ENCODE peak calls at places on chromosome 1, in nine cellular contexts. W, L, G, M, X, R, U, J and V are unnamed samples.

GRCh38 chr1:157156058-157156541 is 17.9 kb upstream of the ETV3 start:
- DNase-seq in W (peak; percentile 71), L (peak; percentile 60), G (peak; percentile 73), M (peak; percentile 67), X (peak; percentile 62), R (peak; percentile 74), U (peak; percentile 93), J (peak; percentile 53), V (peak; percentile 86)

GRCh38 chr1:218058730-218059129 is 226.4 kb upstream of the RRP15 start:
- DNase-seq in W (no peak), L (no peak), G (no peak), M (no peak), X (no peak), R (no peak), U (no peak), J (no peak), V (no peak)

GRCh38 chr1:155070721-155071556 is 7.4 kb downstream of the EFNA4 start:
- DNase-seq in W (peak; percentile 77), L (no peak), G (peak; percentile 72), M (peak; percentile 70), X (no peak), R (peak; percentile 91), U (peak; percentile 94), J (peak; percentile 53), V (peak; percentile 90)

GRCh38 chr1:221663321-221663720 is 78.6 kb downstream of the DUSP10 start:
- DNase-seq in W (peak; percentile 44), L (no peak), G (no peak), M (peak; percentile 59), X (no peak), R (no peak), U (no peak), J (peak; percentile 11), V (no peak)

GRCh38 chr1:39622427-39622826 is 17.0 kb downstream of the HEYL start:
- DNase-seq in W (no peak), L (no peak), G (no peak), M (no peak), X (no peak), R (no peak), U (no peak), J (no peak), V (no peak)

GRCh38 chr1:166977951-166978350 is 2.6 kb upstream of the ILDR2 start:
- DNase-seq in W (no peak), L (no peak), G (no peak), M (no peak), X (no peak), R (no peak), U (no peak), J (no peak), V (no peak)

GRCh38 chr1:34086561-34086960 is 78.5 kb downstream of the CSMD2 start:
- DNase-seq in W (no peak), L (no peak), G (no peak), M (no peak), X (no peak), R (no peak), U (no peak), J (no peak), V (no peak)

GRCh38 chr1:59455206-59455605 is 158.3 kb downstream of the FGGY start:
- DNase-seq in W (peak; percentile 50), L (no peak), G (no peak), M (peak; percentile 74), X (peak; percentile 8), R (no peak), U (no peak), J (peak; percentile 32), V (no peak)

GRCh38 chr1:219432191-219432606 is 180.7 kb downstream of the ZC3H11B start:
- DNase-seq in W (no peak), L (no peak), G (no peak), M (no peak), X (no peak), R (no peak), U (no peak), J (no peak), V (no peak)

GRCh38 chr1:14672030-14672429 is 73.5 kb downstream of the KAZN start:
- DNase-seq in W (no peak), L (no peak), G (no peak), M (no peak), X (no peak), R (no peak), U (no peak), J (no peak), V (no peak)

GRCh38 chr1:164651378-164651951 is 92.5 kb downstream of the PBX1 start:
- DNase-seq in W (no peak), L (no peak), G (no peak), M (peak; percentile 38), X (peak; percentile 25), R (peak; percentile 58), U (no peak), J (peak; percentile 33), V (peak; percentile 7)

GRCh38 chr1:56527548-56528302 is 51.6 kb downstream of the PLPP3 start:
- DNase-seq in W (no peak), L (no peak), G (no peak), M (no peak), X (no peak), R (no peak), U (no peak), J (no peak), V (no peak)

GRCh38 chr1:197208945-197209344 is 59.1 kb upstream of the CRB1 start:
- DNase-seq in W (no peak), L (no peak), G (no peak), M (no peak), X (no peak), R (no peak), U (no peak), J (no peak), V (no peak)

GRCh38 chr1:52659851-52660596 is 27.1 kb downstream of the SHISAL2A start:
- DNase-seq in W (no peak), L (no peak), G (no peak), M (no peak), X (no peak), R (no peak), U (peak; percentile 28), J (no peak), V (peak; percentile 34)

GRCh38 chr1:109133815-109134214 is 19.9 kb downstream of the ELAPOR1 start:
- DNase-seq in W (peak; percentile 29), L (peak; percentile 58), G (no peak), M (no peak), X (no peak), R (peak; percentile 78), U (no peak), J (no peak), V (peak; percentile 15)

GRCh38 chr1:63643926-63644325 is 50.7 kb downstream of the PGM1 start:
- DNase-seq in W (no peak), L (no peak), G (no peak), M (no peak), X (no peak), R (no peak), U (no peak), J (no peak), V (no peak)

GRCh38 chr1:217238945-217239344 is 391.9 kb downstream of the GPATCH2 start:
- DNase-seq in W (no peak), L (no peak), G (no peak), M (no peak), X (no peak), R (no peak), U (no peak), J (no peak), V (no peak)

DNA sequence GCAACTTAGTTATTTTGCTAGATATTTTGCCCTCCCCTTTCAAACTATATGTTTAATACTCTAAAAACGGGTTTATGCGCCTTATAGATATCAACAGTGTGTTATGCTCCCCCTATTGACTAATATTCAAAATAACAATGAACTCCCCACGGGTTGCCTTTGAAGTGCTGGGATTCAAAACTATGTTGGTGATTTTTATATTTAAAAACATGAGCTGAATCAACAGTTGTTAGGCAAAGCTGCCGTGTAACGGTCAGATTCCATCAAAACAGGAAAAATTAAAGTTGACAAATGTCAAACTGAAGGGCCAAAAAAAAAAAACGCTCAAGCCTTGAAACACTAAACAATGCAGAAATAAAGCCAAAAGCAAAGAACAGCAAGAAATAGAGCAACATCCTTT is 2.5 kb downstream of the TGFBR3 start:
- DNase-seq in W (peak; percentile 61), L (no peak), G (no peak), M (peak; percentile 70), X (peak; percentile 50), R (no peak), U (no peak), J (peak; percentile 22), V (no peak)
- TF ChIP-seq CTCF in W (peak; percentile 54), L (peak; percentile 45), G (no peak), M (peak; percentile 36), X (peak; percentile 53), R (no peak), U (no peak), J (peak; percentile 47), V (peak; percentile 55)

DNA sequence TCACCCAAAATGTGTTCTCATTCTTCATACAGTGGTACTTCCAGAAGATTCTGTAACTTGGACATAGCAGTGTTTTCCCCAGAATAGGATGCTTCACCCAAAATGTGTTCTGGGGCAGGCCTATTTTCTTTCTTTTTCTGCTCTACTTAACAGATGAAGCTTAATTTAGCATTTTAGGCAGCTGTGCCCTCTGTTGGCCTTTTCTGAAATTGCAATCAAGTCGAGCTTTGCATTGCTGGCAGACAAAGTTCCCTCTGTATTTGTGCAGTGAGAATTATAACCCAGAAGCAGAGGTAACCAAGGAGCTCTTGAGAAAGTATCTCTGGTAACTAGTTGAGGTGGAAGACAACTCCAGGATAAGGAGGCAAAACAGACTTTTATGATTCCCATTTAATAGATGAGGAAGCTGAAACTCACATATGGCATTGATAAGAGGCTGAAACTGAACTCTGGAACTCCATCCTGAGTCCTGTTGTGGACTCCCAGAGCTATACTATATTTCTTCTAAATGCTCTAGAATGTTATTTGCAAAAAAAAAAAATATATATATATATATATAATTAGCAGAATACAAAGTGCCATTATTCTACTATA is 50.3 kb upstream of the L1TD1 start:
- DNase-seq in W (peak; percentile 69), L (no peak), G (no peak), M (peak; percentile 65), X (peak; percentile 40), R (no peak), U (peak; percentile 63), J (peak; percentile 71), V (peak; percentile 61)
- TF ChIP-seq CTCF in W (peak; percentile 82), L (peak; percentile 34), G (peak; percentile 57), M (peak; percentile 72), X (peak; percentile 51), R (peak; percentile 18), U (peak; percentile 75), J (peak; percentile 81), V (peak; percentile 68)

DNA sequence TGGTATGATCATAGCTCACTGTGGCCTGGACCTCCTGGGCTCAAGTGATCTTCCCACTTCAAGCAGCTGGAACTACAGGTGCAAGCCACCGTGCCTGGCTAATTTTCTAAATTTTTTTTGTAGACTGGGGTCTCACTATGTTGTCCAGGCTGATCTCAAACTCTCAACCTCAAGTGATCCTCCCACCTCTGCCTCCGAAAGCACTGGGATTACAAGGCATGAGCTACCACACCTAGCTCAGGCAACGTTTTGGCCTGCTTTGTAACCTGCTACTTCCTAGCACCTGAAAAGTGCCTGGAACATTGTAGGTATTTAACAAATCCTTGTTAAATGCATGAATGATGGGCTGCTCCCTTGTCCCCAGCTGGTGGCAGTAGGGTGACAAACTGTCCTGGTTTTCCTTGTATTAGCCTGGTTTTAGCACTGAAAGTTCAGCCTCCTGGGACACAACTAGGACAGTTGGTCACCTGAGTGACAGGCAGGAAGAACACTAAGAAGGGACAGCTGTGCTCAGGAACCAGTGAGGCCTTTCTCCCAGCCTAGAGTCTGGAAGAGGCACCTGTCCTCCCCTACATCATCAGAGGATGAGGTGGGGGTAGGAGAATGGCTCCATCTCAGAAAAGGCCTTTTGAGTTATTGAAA is 88.5 kb upstream of the CD34 start:
- DNase-seq in W (no peak), L (no peak), G (no peak), M (no peak), X (no peak), R (no peak), U (no peak), J (no peak), V (no peak)
- TF ChIP-seq CTCF in W (no peak), L (no peak), G (no peak), M (no peak), X (no peak), R (no peak), U (no peak), J (no peak), V (no peak)

GRCh38 chr1:173914366-173914871 is 2.7 kb downstream of the SERPINC1 start:
- DNase-seq in W (peak; percentile 24), L (no peak), G (no peak), M (peak; percentile 52), X (peak; percentile 71), R (no peak), U (peak; percentile 58), J (peak; percentile 20), V (peak; percentile 54)
- TF ChIP-seq CTCF in W (peak; percentile 65), L (no peak), G (no peak), M (peak; percentile 65), X (peak; percentile 65), R (no peak), U (peak; percentile 77), J (peak; percentile 74), V (peak; percentile 62)